ENCODE peak calls at places on chromosomes 16 and 17, in four cellular contexts. W is breast epithelium, P is stomach, L is prostate gland. G is an unnamed sample.

GRCh38 chr17:61627658-61628057 is 36.6 kb upstream of the NACA2 start:
- DNase-seq in L (no peak), P (no peak), W (no peak), G (no peak)

GRCh38 chr17:76199466-76199865 is 40.8 kb downstream of the RNF157 start:
- DNase-seq in L (no peak), W (no peak), P (no peak), G (no peak)

GRCh38 chr17:2940352-2940751 is 123.1 kb downstream of the OR1D5 start:
- DNase-seq in W (peak), P (peak), L (peak), G (no peak)

GRCh38 chr16:4316103-4316731 is 350 bp downstream of the GLIS2 start:
- DNase-seq in P (no peak), L (no peak), W (no peak), G (no peak)

GRCh38 chr17:76278952-76279741 is 14.0 kb downstream of the UBALD2 start:
- DNase-seq in P (peak), L (peak), W (peak), G (no peak)

GRCh38 chr17:6666077-6666521 is 14.5 kb downstream of the C17orf100 start:
- DNase-seq in L (peak), W (peak), P (peak), G (peak)

GRCh38 chr16:70444249-70445063 is 5.6 kb upstream of the ST3GAL2 start:
- DNase-seq in L (no peak), W (no peak), P (no peak), G (no peak)

GRCh38 chr16:8866118-8866883 is 2.5 kb downstream of the CARHSP1 start:
- DNase-seq in L (peak), W (no peak), P (peak), G (no peak)

GRCh38 chr17:71035226-71035625 is 865.9 kb downstream of the KCNJ2 start:
- DNase-seq in W (no peak), P (no peak), L (no peak), G (no peak)

GRCh38 chr17:4327638-4328037 is 38.8 kb downstream of the UBE2G1 start:
- DNase-seq in W (no peak), P (no peak), L (no peak), G (no peak)

GRCh38 chr17:40452074-40452787 is 9.0 kb downstream of the IGFBP4 start:
- DNase-seq in W (no peak), L (no peak), P (no peak), G (no peak)

DNA sequence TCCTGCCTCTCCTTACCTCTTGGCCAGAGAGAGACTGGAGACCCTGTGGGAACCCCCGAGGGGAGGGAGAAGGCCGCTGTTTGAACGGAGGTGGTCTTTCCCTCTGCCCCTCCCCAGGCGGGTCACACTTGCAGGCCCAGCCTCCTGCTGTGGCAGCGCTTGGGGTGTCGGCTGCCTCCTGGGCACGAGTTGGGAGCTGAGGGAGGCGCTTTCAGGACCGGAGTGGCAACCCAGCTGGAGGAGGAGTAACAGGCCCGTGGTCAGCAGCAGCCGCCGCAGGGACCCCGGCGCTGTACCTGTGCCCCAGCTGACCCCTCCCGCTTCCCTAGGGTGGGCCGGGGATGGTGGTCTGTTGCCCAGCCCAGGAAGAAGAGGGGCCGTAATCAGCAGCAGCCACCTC is 278.3 kb downstream of the SEC14L1 start:
- DNase-seq in L (no peak), W (no peak), P (no peak), G (no peak)
- TF ChIP-seq POLR2AphosphoS5 in L (no peak), W (no peak), P (no peak), G (no peak)

GRCh38 chr16:61611847-61612491 is 424.3 kb downstream of the CDH8 start:
- DNase-seq in L (no peak), P (no peak), W (no peak), G (no peak)
- TF ChIP-seq CTCF in L (no peak), P (no peak), W (no peak), G (no peak)

GRCh38 chr16:75236736-75237397 is 14.6 kb downstream of the BCAR1 start:
- DNase-seq in P (no peak), L (no peak), W (no peak), G (no peak)
- H3K27ac ChIP-seq in P (peak), L (no peak), W (peak), G (no peak)

GRCh38 chr17:34241062-34241461 is 14.0 kb upstream of the CCL2 start:
- DNase-seq in P (peak), W (no peak), L (no peak), G (peak)
- TF ChIP-seq POLR2AphosphoS5 in P (no peak), W (no peak), L (no peak), G (peak)

GRCh38 chr17:27907976-27908558 is 14.9 kb upstream of the LYRM9 start:
- DNase-seq in L (no peak), P (no peak), W (no peak), G (no peak)
- TF ChIP-seq CTCF in L (no peak), P (no peak), W (no peak), G (no peak)

GRCh38 chr17:57369509-57369945 is 113.2 kb downstream of the MSI2 start:
- DNase-seq in L (no peak), P (no peak), W (no peak), G (no peak)

GRCh38 chr17:57372156-57372555 is 115.8 kb downstream of the MSI2 start:
- DNase-seq in L (no peak), W (no peak), P (no peak), G (no peak)

GRCh38 chr17:57370583-57370982 is 114.3 kb downstream of the MSI2 start:
- DNase-seq in W (no peak), P (no peak), L (no peak), G (no peak)

GRCh38 chr17:57368637-57369336 is 112.5 kb downstream of the MSI2 start:
- DNase-seq in L (no peak), P (no peak), W (no peak), G (no peak)

GRCh38 chr17:57370051-57370581 is 113.8 kb downstream of the MSI2 start:
- DNase-seq in P (no peak), W (no peak), L (no peak), G (no peak)
- H3K27ac ChIP-seq in P (no peak), W (peak), L (peak), G (no peak)

GRCh38 chr16:7200320-7200719 is 132.3 kb upstream of the RBFOX1 start:
- DNase-seq in P (no peak), W (no peak), L (no peak), G (no peak)
- TF ChIP-seq POLR2AphosphoS5 in P (no peak), W (no peak), L (no peak), G (no peak)

GRCh38 chr17:10352866-10353265 is 19.9 kb downstream of the MYH13 start:
- DNase-seq in P (no peak), W (no peak), L (no peak), G (no peak)

GRCh38 chr17:10349403-10349802 is 23.4 kb downstream of the MYH13 start:
- DNase-seq in L (no peak), P (no peak), W (no peak), G (no peak)
- TF ChIP-seq CTCF in L (no peak), P (no peak), W (no peak), G (no peak)

GRCh38 chr16:31108794-31109558 is 790 bp downstream of the BCKDK start:
- DNase-seq in W (no peak), P (no peak), L (no peak), G (no peak)
- H3K27ac ChIP-seq in W (peak), P (peak), L (peak), G (peak)

GRCh38 chr17:59378621-59379194 is 47.3 kb downstream of the YPEL2 start:
- DNase-seq in W (no peak), L (no peak), P (no peak), G (no peak)
- TF ChIP-seq POLR2AphosphoS5 in W (no peak), L (peak), P (no peak), G (no peak)